ENCODE peak calls at places on chromosomes 1 and 21, in eight cellular contexts. C is thoracic aorta, S is mucosa of descending colon, H is HFFc6, P is GM20000, J is RWPE2, K is WTC11, X is right lobe of liver. U is an unnamed sample.

GRCh38 chr1:184329255-184329953 is 57.4 kb upstream of the C1orf21 start:
- DNase-seq in X (no peak), S (no peak), K (no peak), P (no peak), C (no peak), H (no peak), J (no peak), U (no peak)

GRCh38 chr1:14733053-14733778 is 134.7 kb downstream of the KAZN start:
- DNase-seq in P (peak), J (peak), X (no peak), H (no peak), S (no peak), K (peak), C (no peak), U (no peak)

GRCh38 chr1:94606471-94606870 is 64.9 kb upstream of the F3 start:
- DNase-seq in X (no peak), C (no peak), H (no peak), P (no peak), S (no peak), K (no peak), J (no peak), U (no peak)

GRCh38 chr1:28417441-28418277 is 48.1 kb downstream of the PHACTR4 start:
- DNase-seq in K (no peak), J (peak), X (no peak), S (no peak), P (no peak), H (peak), C (no peak), U (no peak)

GRCh38 chr1:204973449-204973848 is 69.6 kb upstream of the CNTN2 start:
- DNase-seq in H (no peak), K (no peak), P (no peak), C (no peak), J (no peak), X (no peak), S (no peak), U (no peak)

GRCh38 chr1:31955917-31956736 is 18.0 kb upstream of the PTP4A2 start:
- DNase-seq in H (peak), S (peak), C (peak), J (peak), X (peak), K (peak), P (peak), U (no peak)

GRCh38 chr1:229924639-229925038 is 142.4 kb upstream of the GALNT2 start:
- DNase-seq in S (no peak), K (no peak), H (no peak), X (no peak), J (no peak), P (no peak), C (no peak), U (no peak)

GRCh38 chr1:44250113-44250781 is 37.0 kb downstream of the DMAP1 start:
- DNase-seq in J (no peak), K (no peak), X (no peak), H (no peak), P (no peak), C (no peak), S (no peak), U (no peak)

GRCh38 chr1:3614755-3615742 is 3.7 kb upstream of the MEGF6 start:
- DNase-seq in K (peak), X (no peak), P (no peak), C (no peak), H (no peak), J (no peak), S (no peak), U (no peak)

GRCh38 chr21:45576838-45577737 is 34.8 kb upstream of the SLC19A1 start:
- DNase-seq in C (no peak), K (peak), P (no peak), X (no peak), S (no peak), H (no peak), J (no peak), U (no peak)

GRCh38 chr1:205492774-205493173 is 11.7 kb upstream of the CDK18 start:
- DNase-seq in P (no peak), K (no peak), X (no peak), H (no peak), S (no peak), J (no peak), C (no peak), U (no peak)

GRCh38 chr1:178031856-178032320 is 62.0 kb upstream of the RASAL2 start:
- DNase-seq in X (peak), C (peak), H (peak), J (peak), P (peak), S (peak), K (peak), U (peak)

GRCh38 chr1:199522936-199523335 is 504.6 kb upstream of the NR5A2 start:
- DNase-seq in H (peak), S (no peak), C (no peak), P (no peak), J (no peak), K (no peak), X (no peak), U (no peak)

GRCh38 chr1:37399205-37399604 is 75.2 kb upstream of the ZC3H12A start:
- DNase-seq in C (no peak), K (no peak), J (no peak), P (no peak), H (no peak), S (no peak), X (peak), U (no peak)

GRCh38 chr1:36664564-36665287 is 182.0 kb upstream of the CSF3R start:
- DNase-seq in H (no peak), C (no peak), P (no peak), J (no peak), X (no peak), S (no peak), K (no peak), U (no peak)

DNA sequence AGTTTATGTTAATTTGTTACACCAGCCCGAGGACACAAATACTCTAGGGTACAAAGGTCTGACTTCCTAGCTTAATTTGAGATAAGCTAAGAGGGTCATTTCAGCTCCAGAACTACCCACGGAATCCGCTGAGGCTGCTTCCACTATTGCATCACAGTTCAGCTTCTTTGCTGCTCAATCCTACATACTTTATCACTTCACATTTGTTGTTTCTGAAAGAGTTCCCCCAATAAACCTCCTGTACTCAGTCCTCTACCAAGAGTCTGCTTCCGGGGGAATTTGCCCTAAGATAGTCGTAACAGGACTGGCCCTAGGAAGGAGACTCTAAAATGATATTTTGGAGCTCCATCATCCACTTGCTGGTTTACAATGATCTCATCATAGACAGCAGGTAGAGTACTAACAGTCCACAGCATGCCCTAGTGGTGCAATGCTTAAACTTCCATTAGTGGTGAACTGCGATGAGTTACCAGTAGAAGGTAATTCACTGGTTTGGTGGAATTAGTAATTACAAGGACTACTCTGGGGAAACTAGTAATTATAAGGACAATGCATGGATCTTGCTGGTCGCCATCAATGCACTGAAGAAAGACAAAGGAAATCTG is 229.3 kb downstream of the USH2A start:
- DNase-seq in K (no peak), C (no peak), J (no peak), H (no peak), S (no peak), P (no peak), X (no peak), U (no peak)
- TF ChIP-seq CTCF in K (no peak), C (no peak), J (no peak), H (peak), S (no peak), P (no peak), X (no peak), U (peak)

DNA sequence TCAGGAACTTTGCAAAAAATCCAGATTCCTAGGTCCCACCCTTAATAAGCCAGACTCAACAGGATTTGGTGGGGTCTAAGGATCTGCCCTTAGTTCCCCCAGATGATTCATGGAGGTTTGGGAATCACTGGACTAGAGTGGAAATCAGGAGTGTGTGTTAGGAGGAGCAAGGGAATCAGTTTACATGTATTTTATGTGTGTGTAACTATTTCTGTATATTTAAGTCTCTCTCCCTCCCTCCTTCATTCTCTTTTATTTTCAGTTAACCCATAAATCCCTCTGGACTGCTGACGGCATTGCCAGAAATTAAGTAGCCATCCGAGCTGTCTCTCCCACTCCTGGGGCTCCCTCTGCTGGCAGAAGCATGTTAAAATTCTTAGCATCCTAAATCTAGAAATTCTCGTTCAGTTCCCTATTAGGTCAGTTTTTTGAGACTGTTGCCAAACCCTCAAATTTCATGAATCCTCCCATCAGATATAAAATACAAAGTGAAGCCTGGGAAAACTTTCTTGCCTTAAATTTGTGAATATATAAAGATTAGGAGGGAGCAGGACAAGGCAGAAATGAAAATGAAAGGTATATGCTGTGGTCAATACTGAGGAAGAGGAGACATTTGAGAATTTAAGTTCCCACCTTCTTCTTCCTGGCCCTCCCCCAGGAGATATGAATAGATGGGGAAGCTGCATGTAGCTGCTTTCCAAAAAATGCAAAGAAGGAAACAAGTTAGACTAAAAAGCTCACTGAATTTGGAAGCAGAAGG is 11.7 kb upstream of the HSD11B1 start:
- DNase-seq in X (peak), S (no peak), J (no peak), K (peak), H (peak), C (no peak), P (peak), U (peak)
- TF ChIP-seq CTCF in X (peak), S (peak), J (peak), K (no peak), H (peak), C (peak), P (peak), U (peak)

DNA sequence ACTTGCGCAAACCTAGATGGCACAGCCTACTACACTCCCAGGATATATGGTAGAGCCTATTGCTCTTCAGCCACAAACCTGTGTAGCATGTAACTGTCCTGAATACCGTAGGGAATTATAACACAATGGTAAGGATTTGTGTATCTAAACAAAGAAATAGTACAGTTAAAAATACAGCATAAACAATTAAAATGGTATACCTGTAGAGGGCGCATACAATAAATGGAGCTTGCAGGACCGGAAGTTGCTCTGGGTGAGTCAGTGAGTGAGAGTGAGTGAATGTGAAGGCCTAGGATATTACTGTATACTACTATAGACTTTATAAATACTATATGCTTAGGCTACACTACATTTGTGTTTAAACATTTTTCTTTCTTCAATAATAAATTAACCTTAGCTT is 99.3 kb downstream of the PLD5 start:
- DNase-seq in J (no peak), P (no peak), X (no peak), K (no peak), S (no peak), C (no peak), H (no peak), U (no peak)
- TF ChIP-seq CTCF in J (peak), P (no peak), X (no peak), K (no peak), S (no peak), C (no peak), H (peak), U (no peak)

GRCh38 chr1:97243973-97244560 is 522.5 kb downstream of the PTBP2 start:
- DNase-seq in K (no peak), H (peak), C (no peak), S (no peak), J (no peak), P (peak), X (no peak), U (no peak)
- TF ChIP-seq CTCF in K (peak), H (peak), C (no peak), S (no peak), J (peak), P (peak), X (peak), U (peak)

GRCh38 chr1:208242186-208242585 is 2.0 kb downstream of the PLXNA2 start:
- DNase-seq in J (no peak), P (no peak), K (no peak), S (no peak), C (no peak), X (no peak), H (no peak), U (no peak)

GRCh38 chr1:208243851-208244583 is at the start of gene PLXNA2:
- DNase-seq in H (peak), C (peak), K (peak), S (peak), X (peak), P (peak), J (peak), U (peak)

GRCh38 chr1:208241541-208241940 is 2.6 kb downstream of the PLXNA2 start:
- DNase-seq in P (no peak), S (no peak), J (no peak), K (no peak), H (no peak), C (no peak), X (no peak), U (no peak)

GRCh38 chr1:208243522-208243850 is 698 bp downstream of the PLXNA2 start:
- DNase-seq in J (no peak), C (no peak), H (no peak), P (peak), K (no peak), X (peak), S (no peak), U (no peak)

GRCh38 chr1:208242829-208243521 is 1.2 kb downstream of the PLXNA2 start:
- DNase-seq in X (peak), K (peak), H (no peak), S (no peak), P (no peak), C (no peak), J (no peak), U (no peak)
- TF ChIP-seq CTCF in X (peak), K (no peak), H (no peak), S (no peak), P (no peak), C (no peak), J (peak), U (peak)

GRCh38 chr1:30511106-30511505 is 212.3 kb downstream of the MATN1 start:
- DNase-seq in S (no peak), J (no peak), P (no peak), C (no peak), X (no peak), K (no peak), H (no peak), U (peak)

GRCh38 chr1:30513396-30514136 is 209.8 kb downstream of the MATN1 start:
- DNase-seq in P (no peak), J (no peak), K (no peak), S (no peak), C (no peak), X (no peak), H (no peak), U (peak)

GRCh38 chr1:30512253-30512921 is 211.0 kb downstream of the MATN1 start:
- DNase-seq in C (no peak), K (peak), P (no peak), J (no peak), S (no peak), X (no peak), H (peak), U (peak)

GRCh38 chr1:30512922-30513265 is 210.5 kb downstream of the MATN1 start:
- DNase-seq in S (no peak), K (no peak), C (no peak), X (no peak), H (no peak), J (no peak), P (no peak), U (peak)

DNA sequence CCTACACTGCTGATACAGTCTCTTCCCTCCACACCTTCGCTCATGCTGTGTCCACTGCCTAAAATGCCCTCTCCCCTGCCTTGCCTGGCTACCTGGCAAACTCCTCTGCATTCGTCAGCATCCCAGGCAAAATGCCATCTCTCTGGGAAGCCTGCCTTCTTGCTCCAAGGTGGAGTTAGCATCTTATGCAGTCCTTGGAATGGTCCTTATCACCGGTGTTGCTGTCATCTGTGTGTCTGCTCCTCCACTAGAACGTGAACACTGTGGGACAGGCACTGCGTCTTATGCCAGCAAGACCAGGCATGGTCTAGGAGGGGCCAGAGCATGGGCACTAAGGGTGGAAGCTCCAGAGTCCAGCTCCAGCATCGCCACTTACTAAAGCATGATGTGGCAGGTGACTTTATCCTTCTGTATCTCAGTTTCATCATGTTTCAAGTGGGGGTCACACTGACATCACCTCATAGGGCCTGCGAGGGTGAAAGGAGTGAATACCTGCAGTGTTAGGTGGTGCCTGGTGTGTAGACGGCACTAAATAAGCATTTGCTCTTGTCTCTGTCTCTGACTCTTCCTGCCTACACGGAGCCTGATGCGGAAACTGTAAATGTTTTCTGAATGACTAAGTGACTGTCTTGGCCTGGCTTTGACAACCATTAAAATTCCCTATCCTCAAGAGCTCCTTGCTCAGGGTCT is 211.7 kb downstream of the MATN1 start:
- DNase-seq in H (peak), S (no peak), P (no peak), J (no peak), X (no peak), K (no peak), C (no peak), U (peak)
- TF ChIP-seq CTCF in H (no peak), S (no peak), P (no peak), J (no peak), X (no peak), K (no peak), C (no peak), U (no peak)